ENCODE peak calls at places on chromosomes 7 and 10, in ten cellular contexts. One of them, this sample, is unnamed.

GRCh38 chr10:3754727-3755439 is 30.1 kb downstream of the KLF6 start:
- DNase-seq in A549: peak
- DNase-seq in Peyer's patch: no peak
- DNase-seq in ovary: no peak
- DNase-seq in body of pancreas: no peak
- DNase-seq in spleen: no peak
- DNase-seq in heart left ventricle: no peak
- DNase-seq in H9: peak
- DNase-seq in fibroblast of lung: peak
- DNase-seq in pancreas: no peak
- DNase-seq in this sample: peak

GRCh38 chr7:34133983-34134782 is 228.8 kb downstream of the BMPER start:
- DNase-seq in A549: peak
- DNase-seq in Peyer's patch: no peak
- DNase-seq in ovary: peak
- DNase-seq in body of pancreas: peak
- DNase-seq in spleen: no peak
- DNase-seq in heart left ventricle: peak
- DNase-seq in H9: peak
- DNase-seq in fibroblast of lung: peak
- DNase-seq in pancreas: peak
- DNase-seq in this sample: no peak

GRCh38 chr7:102220929-102221850 is 65.5 kb upstream of the SH2B2 start:
- DNase-seq in A549: no peak
- DNase-seq in Peyer's patch: no peak
- DNase-seq in ovary: no peak
- DNase-seq in body of pancreas: no peak
- DNase-seq in spleen: no peak
- DNase-seq in heart left ventricle: no peak
- DNase-seq in H9: no peak
- DNase-seq in fibroblast of lung: peak
- DNase-seq in pancreas: no peak
- DNase-seq in this sample: no peak

GRCh38 chr10:63917363-63917762 is 396.2 kb downstream of the REEP3 start:
- DNase-seq in A549: no peak
- DNase-seq in Peyer's patch: no peak
- DNase-seq in ovary: no peak
- DNase-seq in body of pancreas: no peak
- DNase-seq in spleen: no peak
- DNase-seq in heart left ventricle: no peak
- DNase-seq in H9: no peak
- DNase-seq in fibroblast of lung: no peak
- DNase-seq in pancreas: no peak
- DNase-seq in this sample: no peak

GRCh38 chr7:159119851-159120539 is 24.7 kb downstream of the VIPR2 start:
- DNase-seq in A549: no peak
- DNase-seq in Peyer's patch: peak
- DNase-seq in ovary: no peak
- DNase-seq in body of pancreas: no peak
- DNase-seq in spleen: peak
- DNase-seq in heart left ventricle: peak
- DNase-seq in H9: no peak
- DNase-seq in fibroblast of lung: no peak
- DNase-seq in pancreas: peak
- DNase-seq in this sample: no peak

GRCh38 chr10:113093188-113094113 is 143.4 kb downstream of the TCF7L2 start:
- DNase-seq in A549: peak
- DNase-seq in Peyer's patch: peak
- DNase-seq in ovary: no peak
- DNase-seq in body of pancreas: peak
- DNase-seq in spleen: no peak
- DNase-seq in heart left ventricle: no peak
- DNase-seq in H9: peak
- DNase-seq in fibroblast of lung: no peak
- DNase-seq in pancreas: no peak
- DNase-seq in this sample: no peak

GRCh38 chr7:93622036-93622714 is 47.7 kb upstream of the CALCR start:
- DNase-seq in A549: peak
- DNase-seq in Peyer's patch: no peak
- DNase-seq in ovary: no peak
- DNase-seq in body of pancreas: peak
- DNase-seq in spleen: no peak
- DNase-seq in heart left ventricle: no peak
- DNase-seq in H9: peak
- DNase-seq in fibroblast of lung: peak
- DNase-seq in pancreas: no peak
- DNase-seq in this sample: no peak

GRCh38 chr10:95730233-95730632 is 25.7 kb upstream of the ENTPD1 start:
- DNase-seq in A549: no peak
- DNase-seq in Peyer's patch: no peak
- DNase-seq in ovary: no peak
- DNase-seq in body of pancreas: no peak
- DNase-seq in spleen: no peak
- DNase-seq in heart left ventricle: no peak
- DNase-seq in H9: no peak
- DNase-seq in fibroblast of lung: no peak
- DNase-seq in pancreas: no peak
- DNase-seq in this sample: no peak

GRCh38 chr10:91860885-91861284 is 48.4 kb downstream of the FGFBP3 start:
- DNase-seq in A549: no peak
- DNase-seq in Peyer's patch: no peak
- DNase-seq in ovary: no peak
- DNase-seq in body of pancreas: no peak
- DNase-seq in spleen: no peak
- DNase-seq in heart left ventricle: no peak
- DNase-seq in H9: no peak
- DNase-seq in fibroblast of lung: no peak
- DNase-seq in pancreas: no peak
- DNase-seq in this sample: no peak

GRCh38 chr10:29276251-29276850 is 12.5 kb upstream of the LYZL1 start:
- DNase-seq in A549: no peak
- DNase-seq in Peyer's patch: no peak
- DNase-seq in ovary: no peak
- DNase-seq in body of pancreas: no peak
- DNase-seq in spleen: no peak
- DNase-seq in heart left ventricle: no peak
- DNase-seq in H9: no peak
- DNase-seq in fibroblast of lung: no peak
- DNase-seq in pancreas: no peak
- DNase-seq in this sample: no peak

GRCh38 chr7:1811850-1812692 is 142.0 kb downstream of the ELFN1 start:
- DNase-seq in A549: peak
- DNase-seq in Peyer's patch: no peak
- DNase-seq in ovary: no peak
- DNase-seq in body of pancreas: no peak
- DNase-seq in spleen: peak
- DNase-seq in heart left ventricle: no peak
- DNase-seq in H9: no peak
- DNase-seq in fibroblast of lung: no peak
- DNase-seq in pancreas: no peak
- DNase-seq in this sample: no peak

GRCh38 chr7:36036590-36036989 is 116.5 kb upstream of the EEPD1 start:
- DNase-seq in A549: no peak
- DNase-seq in Peyer's patch: no peak
- DNase-seq in ovary: no peak
- DNase-seq in body of pancreas: no peak
- DNase-seq in spleen: no peak
- DNase-seq in heart left ventricle: peak
- DNase-seq in H9: no peak
- DNase-seq in fibroblast of lung: no peak
- DNase-seq in pancreas: no peak
- DNase-seq in this sample: no peak

GRCh38 chr10:110865804-110866482 is 5.8 kb upstream of the PDCD4 start:
- DNase-seq in A549: no peak
- DNase-seq in Peyer's patch: no peak
- DNase-seq in ovary: no peak
- DNase-seq in body of pancreas: no peak
- DNase-seq in spleen: no peak
- DNase-seq in heart left ventricle: no peak
- DNase-seq in H9: no peak
- DNase-seq in fibroblast of lung: no peak
- DNase-seq in pancreas: no peak
- DNase-seq in this sample: no peak

GRCh38 chr7:92767427-92767826 is 68.9 kb downstream of the CDK6 start:
- DNase-seq in A549: no peak
- DNase-seq in Peyer's patch: no peak
- DNase-seq in ovary: no peak
- DNase-seq in body of pancreas: no peak
- DNase-seq in spleen: no peak
- DNase-seq in heart left ventricle: no peak
- DNase-seq in H9: no peak
- DNase-seq in fibroblast of lung: peak
- DNase-seq in pancreas: no peak
- DNase-seq in this sample: no peak

GRCh38 chr10:96334888-96335526 is 23.8 kb downstream of the OPALIN start:
- DNase-seq in A549: peak
- DNase-seq in Peyer's patch: no peak
- DNase-seq in ovary: no peak
- DNase-seq in body of pancreas: peak
- DNase-seq in spleen: no peak
- DNase-seq in heart left ventricle: no peak
- DNase-seq in H9: peak
- DNase-seq in fibroblast of lung: peak
- DNase-seq in pancreas: no peak
- DNase-seq in this sample: no peak

GRCh38 chr10:19791032-19791431 is 25.2 kb upstream of the PLXDC2 start:
- DNase-seq in A549: no peak
- DNase-seq in Peyer's patch: no peak
- DNase-seq in ovary: no peak
- DNase-seq in body of pancreas: no peak
- DNase-seq in spleen: no peak
- DNase-seq in heart left ventricle: no peak
- DNase-seq in H9: no peak
- DNase-seq in fibroblast of lung: no peak
- DNase-seq in pancreas: no peak
- DNase-seq in this sample: no peak

GRCh38 chr10:5965266-5965665 is 12.1 kb downstream of the IL15RA start:
- DNase-seq in A549: no peak
- DNase-seq in Peyer's patch: no peak
- DNase-seq in ovary: no peak
- DNase-seq in body of pancreas: peak
- DNase-seq in spleen: no peak
- DNase-seq in heart left ventricle: peak
- DNase-seq in H9: no peak
- DNase-seq in fibroblast of lung: no peak
- DNase-seq in pancreas: peak
- DNase-seq in this sample: no peak

GRCh38 chr10:101481256-101481655 is 106.8 kb downstream of the POLL start:
- DNase-seq in A549: no peak
- DNase-seq in Peyer's patch: no peak
- DNase-seq in ovary: no peak
- DNase-seq in body of pancreas: no peak
- DNase-seq in spleen: no peak
- DNase-seq in heart left ventricle: no peak
- DNase-seq in H9: no peak
- DNase-seq in fibroblast of lung: no peak
- DNase-seq in pancreas: no peak
- DNase-seq in this sample: no peak

GRCh38 chr7:130133029-130133774 is 62.9 kb downstream of the KLHDC10 start:
- DNase-seq in A549: no peak
- DNase-seq in Peyer's patch: no peak
- DNase-seq in ovary: no peak
- DNase-seq in body of pancreas: no peak
- DNase-seq in spleen: no peak
- DNase-seq in heart left ventricle: no peak
- DNase-seq in H9: no peak
- DNase-seq in fibroblast of lung: no peak
- DNase-seq in pancreas: no peak
- DNase-seq in this sample: no peak

DNA sequence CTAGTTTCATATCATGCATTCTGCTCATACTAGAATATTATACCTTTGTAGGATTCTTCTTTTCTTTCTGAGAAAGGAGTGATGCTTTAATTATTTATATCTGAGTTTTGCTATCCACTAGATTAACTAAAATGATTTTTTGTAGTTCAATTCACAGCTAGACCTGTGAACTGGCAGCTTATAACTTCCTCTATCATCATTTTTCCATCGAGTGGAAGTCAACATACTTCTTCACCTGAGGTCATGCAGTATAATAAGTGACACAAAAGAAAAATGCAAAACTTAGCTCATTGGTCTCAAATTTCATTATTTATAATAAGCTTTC is 8.0 kb downstream of the LRRN3 start:
- DNase-seq in A549: no peak
- DNase-seq in Peyer's patch: no peak
- DNase-seq in ovary: no peak
- DNase-seq in body of pancreas: no peak
- DNase-seq in spleen: no peak
- DNase-seq in heart left ventricle: no peak
- DNase-seq in H9: no peak
- DNase-seq in fibroblast of lung: no peak
- DNase-seq in pancreas: no peak
- DNase-seq in this sample: no peak
- TF ChIP-seq CTCF in A549: no peak
- TF ChIP-seq CTCF in Peyer's patch: no peak
- TF ChIP-seq CTCF in ovary: no peak
- TF ChIP-seq CTCF in body of pancreas: no peak
- TF ChIP-seq CTCF in spleen: no peak
- TF ChIP-seq CTCF in heart left ventricle: no peak
- TF ChIP-seq CTCF in H9: no peak
- TF ChIP-seq CTCF in fibroblast of lung: no peak
- TF ChIP-seq CTCF in pancreas: no peak
- TF ChIP-seq CTCF in this sample: peak

GRCh38 chr7:8260871-8261707 is 878 bp downstream of the ICA1 start:
- DNase-seq in A549: peak
- DNase-seq in Peyer's patch: peak
- DNase-seq in ovary: peak
- DNase-seq in body of pancreas: peak
- DNase-seq in spleen: peak
- DNase-seq in heart left ventricle: peak
- DNase-seq in H9: no peak
- DNase-seq in fibroblast of lung: peak
- DNase-seq in pancreas: peak
- DNase-seq in this sample: peak
- H3K27ac ChIP-seq in A549: peak
- H3K27ac ChIP-seq in Peyer's patch: peak
- H3K27ac ChIP-seq in ovary: no peak
- H3K27ac ChIP-seq in body of pancreas: peak
- H3K27ac ChIP-seq in spleen: peak
- H3K27ac ChIP-seq in heart left ventricle: peak
- H3K27ac ChIP-seq in H9: no peak
- H3K27ac ChIP-seq in fibroblast of lung: no peak
- H3K27ac ChIP-seq in pancreas: peak
- H3K27ac ChIP-seq in this sample: no peak

GRCh38 chr10:13589316-13589715 is 2.6 kb downstream of the PRPF18 start:
- DNase-seq in A549: no peak
- DNase-seq in Peyer's patch: no peak
- DNase-seq in ovary: no peak
- DNase-seq in body of pancreas: no peak
- DNase-seq in spleen: no peak
- DNase-seq in heart left ventricle: no peak
- DNase-seq in H9: no peak
- DNase-seq in fibroblast of lung: no peak
- DNase-seq in pancreas: no peak
- DNase-seq in this sample: no peak
- TF ChIP-seq CTCF in A549: no peak
- TF ChIP-seq CTCF in Peyer's patch: no peak
- TF ChIP-seq CTCF in ovary: no peak
- TF ChIP-seq CTCF in body of pancreas: no peak
- TF ChIP-seq CTCF in spleen: no peak
- TF ChIP-seq CTCF in heart left ventricle: no peak
- TF ChIP-seq CTCF in H9: peak
- TF ChIP-seq CTCF in fibroblast of lung: peak
- TF ChIP-seq CTCF in pancreas: no peak
- TF ChIP-seq CTCF in this sample: peak

GRCh38 chr7:154842608-154843007 is 160.3 kb downstream of the PAXIP1 start:
- DNase-seq in A549: no peak
- DNase-seq in Peyer's patch: no peak
- DNase-seq in ovary: no peak
- DNase-seq in body of pancreas: no peak
- DNase-seq in spleen: no peak
- DNase-seq in heart left ventricle: no peak
- DNase-seq in H9: no peak
- DNase-seq in fibroblast of lung: peak
- DNase-seq in pancreas: no peak
- DNase-seq in this sample: no peak
- H3K27ac ChIP-seq in A549: no peak
- H3K27ac ChIP-seq in Peyer's patch: no peak
- H3K27ac ChIP-seq in ovary: no peak
- H3K27ac ChIP-seq in body of pancreas: no peak
- H3K27ac ChIP-seq in spleen: no peak
- H3K27ac ChIP-seq in heart left ventricle: no peak
- H3K27ac ChIP-seq in H9: no peak
- H3K27ac ChIP-seq in fibroblast of lung: no peak
- H3K27ac ChIP-seq in pancreas: no peak
- H3K27ac ChIP-seq in this sample: no peak

This sample was measured in RWPE2.